ENCODE peak calls at places on chromosomes 2 and 18, in seven cellular contexts. One of them, this sample, is unnamed.

GRCh38 chr2:62156861-62157496 is 38.9 kb upstream of the B3GNT2 start:
- DNase-seq in heart left ventricle: no peak
- DNase-seq in GM04504: no peak
- DNase-seq in KG1: no peak
- DNase-seq in stimulated activated CD8-positive, alpha-beta memory T cell treated with anti-CD3 and anti-CD28 coated beads, Interleukin-7, amount 100 ng/mL, for 24 hours: no peak
- DNase-seq in OCI-LY7: no peak
- DNase-seq in psoas muscle: no peak
- DNase-seq in this sample: no peak

GRCh38 chr2:74835831-74836674 is 2.1 kb downstream of the HK2 start:
- DNase-seq in heart left ventricle: no peak
- DNase-seq in GM04504: no peak
- DNase-seq in KG1: peak
- DNase-seq in stimulated activated CD8-positive, alpha-beta memory T cell treated with anti-CD3 and anti-CD28 coated beads, Interleukin-7, amount 100 ng/mL, for 24 hours: no peak
- DNase-seq in OCI-LY7: peak
- DNase-seq in psoas muscle: no peak
- DNase-seq in this sample: peak

GRCh38 chr2:148860037-148860436 is 15.0 kb upstream of the KIF5C start:
- DNase-seq in heart left ventricle: no peak
- DNase-seq in GM04504: no peak
- DNase-seq in KG1: no peak
- DNase-seq in stimulated activated CD8-positive, alpha-beta memory T cell treated with anti-CD3 and anti-CD28 coated beads, Interleukin-7, amount 100 ng/mL, for 24 hours: no peak
- DNase-seq in OCI-LY7: no peak
- DNase-seq in psoas muscle: no peak
- DNase-seq in this sample: no peak

GRCh38 chr2:223488814-223489213 is 113.3 kb downstream of the SCG2 start:
- DNase-seq in heart left ventricle: no peak
- DNase-seq in GM04504: no peak
- DNase-seq in KG1: no peak
- DNase-seq in stimulated activated CD8-positive, alpha-beta memory T cell treated with anti-CD3 and anti-CD28 coated beads, Interleukin-7, amount 100 ng/mL, for 24 hours: no peak
- DNase-seq in OCI-LY7: no peak
- DNase-seq in psoas muscle: no peak
- DNase-seq in this sample: peak

GRCh38 chr2:84959045-84959493 is 11.9 kb upstream of the KCMF1 start:
- DNase-seq in heart left ventricle: no peak
- DNase-seq in GM04504: peak
- DNase-seq in KG1: no peak
- DNase-seq in stimulated activated CD8-positive, alpha-beta memory T cell treated with anti-CD3 and anti-CD28 coated beads, Interleukin-7, amount 100 ng/mL, for 24 hours: no peak
- DNase-seq in OCI-LY7: no peak
- DNase-seq in psoas muscle: no peak
- DNase-seq in this sample: no peak

GRCh38 chr18:70291295-70291574 is 2.4 kb downstream of the SOCS6 start:
- DNase-seq in heart left ventricle: no peak
- DNase-seq in GM04504: no peak
- DNase-seq in KG1: no peak
- DNase-seq in stimulated activated CD8-positive, alpha-beta memory T cell treated with anti-CD3 and anti-CD28 coated beads, Interleukin-7, amount 100 ng/mL, for 24 hours: no peak
- DNase-seq in OCI-LY7: no peak
- DNase-seq in psoas muscle: no peak
- DNase-seq in this sample: no peak

GRCh38 chr2:31286961-31287550 is 53.1 kb downstream of the EHD3 start:
- DNase-seq in heart left ventricle: no peak
- DNase-seq in GM04504: no peak
- DNase-seq in KG1: no peak
- DNase-seq in stimulated activated CD8-positive, alpha-beta memory T cell treated with anti-CD3 and anti-CD28 coated beads, Interleukin-7, amount 100 ng/mL, for 24 hours: no peak
- DNase-seq in OCI-LY7: no peak
- DNase-seq in psoas muscle: no peak
- DNase-seq in this sample: no peak

GRCh38 chr2:152555048-152555447 is 162.2 kb downstream of the PRPF40A start:
- DNase-seq in heart left ventricle: no peak
- DNase-seq in GM04504: no peak
- DNase-seq in KG1: no peak
- DNase-seq in stimulated activated CD8-positive, alpha-beta memory T cell treated with anti-CD3 and anti-CD28 coated beads, Interleukin-7, amount 100 ng/mL, for 24 hours: no peak
- DNase-seq in OCI-LY7: no peak
- DNase-seq in psoas muscle: no peak
- DNase-seq in this sample: peak

GRCh38 chr2:207088276-207088675 is 77.5 kb downstream of the KLF7 start:
- DNase-seq in heart left ventricle: no peak
- DNase-seq in GM04504: no peak
- DNase-seq in KG1: no peak
- DNase-seq in stimulated activated CD8-positive, alpha-beta memory T cell treated with anti-CD3 and anti-CD28 coated beads, Interleukin-7, amount 100 ng/mL, for 24 hours: no peak
- DNase-seq in OCI-LY7: no peak
- DNase-seq in psoas muscle: no peak
- DNase-seq in this sample: no peak

GRCh38 chr2:217709496-217710217 is 293.1 kb downstream of the TNS1 start:
- DNase-seq in heart left ventricle: no peak
- DNase-seq in GM04504: peak
- DNase-seq in KG1: no peak
- DNase-seq in stimulated activated CD8-positive, alpha-beta memory T cell treated with anti-CD3 and anti-CD28 coated beads, Interleukin-7, amount 100 ng/mL, for 24 hours: no peak
- DNase-seq in OCI-LY7: no peak
- DNase-seq in psoas muscle: no peak
- DNase-seq in this sample: no peak

This sample was measured in NB4.